ENCODE peak calls at places on chromosome 11, in seven cellular contexts. One of them, this sample, is unnamed.
A peak's percentile ranks its signal among the peaks of the same experiment; 100 is the strongest.

GRCh38 chr11:67373916-67374570 is 645 bp upstream of the CLCF1 start:
- DNase-seq in activated T-cell treated with anti-CD3 and anti-CD28 coated beads for 1 hour: peak; percentile 34
- DNase-seq in left cardiac atrium: peak; percentile 87
- DNase-seq in body of pancreas: peak; percentile 91
- DNase-seq in left ventricle myocardium inferior: peak; percentile 53
- DNase-seq in astrocyte of the spinal cord: peak; percentile 96
- DNase-seq in PC-3: peak; percentile 99
- DNase-seq in this sample: peak; percentile 68

GRCh38 chr11:57791321-57792059 is 29.9 kb downstream of the CTNND1 start:
- DNase-seq in activated T-cell treated with anti-CD3 and anti-CD28 coated beads for 1 hour: no peak
- DNase-seq in left cardiac atrium: no peak
- DNase-seq in body of pancreas: no peak
- DNase-seq in left ventricle myocardium inferior: no peak
- DNase-seq in astrocyte of the spinal cord: no peak
- DNase-seq in PC-3: no peak
- DNase-seq in this sample: no peak

GRCh38 chr11:78420796-78421209 is 3.2 kb upstream of the GAB2 start:
- DNase-seq in activated T-cell treated with anti-CD3 and anti-CD28 coated beads for 1 hour: no peak
- DNase-seq in left cardiac atrium: peak; percentile 81
- DNase-seq in body of pancreas: peak; percentile 70
- DNase-seq in left ventricle myocardium inferior: peak; percentile 52
- DNase-seq in astrocyte of the spinal cord: peak; percentile 48
- DNase-seq in PC-3: no peak
- DNase-seq in this sample: peak; percentile 62

GRCh38 chr11:67262731-67263675 is 3.3 kb upstream of the GRK2 start:
- DNase-seq in activated T-cell treated with anti-CD3 and anti-CD28 coated beads for 1 hour: peak; percentile 62
- DNase-seq in left cardiac atrium: peak; percentile 84
- DNase-seq in body of pancreas: peak; percentile 88
- DNase-seq in left ventricle myocardium inferior: peak; percentile 83
- DNase-seq in astrocyte of the spinal cord: peak; percentile 68
- DNase-seq in PC-3: peak; percentile 92
- DNase-seq in this sample: peak; percentile 87

GRCh38 chr11:11731311-11732083 is 109.7 kb upstream of the GALNT18 start:
- DNase-seq in activated T-cell treated with anti-CD3 and anti-CD28 coated beads for 1 hour: no peak
- DNase-seq in left cardiac atrium: peak; percentile 22
- DNase-seq in body of pancreas: no peak
- DNase-seq in left ventricle myocardium inferior: no peak
- DNase-seq in astrocyte of the spinal cord: peak; percentile 55
- DNase-seq in PC-3: peak; percentile 65
- DNase-seq in this sample: no peak

GRCh38 chr11:84019576-84020194 is 733.5 kb upstream of the CCDC90B start:
- DNase-seq in activated T-cell treated with anti-CD3 and anti-CD28 coated beads for 1 hour: no peak
- DNase-seq in left cardiac atrium: no peak
- DNase-seq in body of pancreas: no peak
- DNase-seq in left ventricle myocardium inferior: no peak
- DNase-seq in astrocyte of the spinal cord: peak; percentile 74
- DNase-seq in PC-3: peak; percentile 10
- DNase-seq in this sample: no peak

GRCh38 chr11:1541474-1542204 is 30.4 kb downstream of the DUSP8 start:
- DNase-seq in activated T-cell treated with anti-CD3 and anti-CD28 coated beads for 1 hour: no peak
- DNase-seq in left cardiac atrium: no peak
- DNase-seq in body of pancreas: no peak
- DNase-seq in left ventricle myocardium inferior: no peak
- DNase-seq in astrocyte of the spinal cord: no peak
- DNase-seq in PC-3: no peak
- DNase-seq in this sample: no peak

GRCh38 chr11:12174145-12175143 is 64.1 kb downstream of the MICAL2 start:
- DNase-seq in activated T-cell treated with anti-CD3 and anti-CD28 coated beads for 1 hour: no peak
- DNase-seq in left cardiac atrium: no peak
- DNase-seq in body of pancreas: no peak
- DNase-seq in left ventricle myocardium inferior: no peak
- DNase-seq in astrocyte of the spinal cord: peak; percentile 71
- DNase-seq in PC-3: peak; percentile 66
- DNase-seq in this sample: no peak

GRCh38 chr11:2599561-2600189 is 100.1 kb downstream of the KCNQ1OT1 start:
- DNase-seq in activated T-cell treated with anti-CD3 and anti-CD28 coated beads for 1 hour: no peak
- DNase-seq in left cardiac atrium: peak; percentile 18
- DNase-seq in body of pancreas: peak; percentile 23
- DNase-seq in left ventricle myocardium inferior: no peak
- DNase-seq in astrocyte of the spinal cord: no peak
- DNase-seq in PC-3: peak; percentile 17
- DNase-seq in this sample: no peak

GRCh38 chr11:88384004-88384677 is 46.6 kb upstream of the CTSC start:
- DNase-seq in activated T-cell treated with anti-CD3 and anti-CD28 coated beads for 1 hour: no peak
- DNase-seq in left cardiac atrium: no peak
- DNase-seq in body of pancreas: no peak
- DNase-seq in left ventricle myocardium inferior: no peak
- DNase-seq in astrocyte of the spinal cord: peak; percentile 69
- DNase-seq in PC-3: peak; percentile 79
- DNase-seq in this sample: no peak

GRCh38 chr11:76628408-76628947 is 42.1 kb downstream of the LRRC32 start:
- DNase-seq in activated T-cell treated with anti-CD3 and anti-CD28 coated beads for 1 hour: no peak
- DNase-seq in left cardiac atrium: no peak
- DNase-seq in body of pancreas: no peak
- DNase-seq in left ventricle myocardium inferior: no peak
- DNase-seq in astrocyte of the spinal cord: no peak
- DNase-seq in PC-3: no peak
- DNase-seq in this sample: no peak

GRCh38 chr11:117823294-117823940 is 1.1 kb downstream of the FXYD2 start:
- DNase-seq in activated T-cell treated with anti-CD3 and anti-CD28 coated beads for 1 hour: no peak
- DNase-seq in left cardiac atrium: peak; percentile 36
- DNase-seq in body of pancreas: peak; percentile 30
- DNase-seq in left ventricle myocardium inferior: no peak
- DNase-seq in astrocyte of the spinal cord: no peak
- DNase-seq in PC-3: no peak
- DNase-seq in this sample: peak; percentile 64

GRCh38 chr11:34342008-34342533 is 15.7 kb downstream of the ABTB2 start:
- DNase-seq in activated T-cell treated with anti-CD3 and anti-CD28 coated beads for 1 hour: no peak
- DNase-seq in left cardiac atrium: no peak
- DNase-seq in body of pancreas: no peak
- DNase-seq in left ventricle myocardium inferior: peak; percentile 24
- DNase-seq in astrocyte of the spinal cord: peak; percentile 59
- DNase-seq in PC-3: no peak
- DNase-seq in this sample: peak; percentile 50

GRCh38 chr11:73308003-73308962 is at the start of gene ARHGEF17:
- DNase-seq in activated T-cell treated with anti-CD3 and anti-CD28 coated beads for 1 hour: peak; percentile 17
- DNase-seq in left cardiac atrium: peak; percentile 80
- DNase-seq in body of pancreas: peak; percentile 69
- DNase-seq in left ventricle myocardium inferior: peak; percentile 78
- DNase-seq in astrocyte of the spinal cord: peak; percentile 88
- DNase-seq in PC-3: peak; percentile 69
- DNase-seq in this sample: peak; percentile 86

GRCh38 chr11:78398715-78399114 is 18.9 kb downstream of the GAB2 start:
- DNase-seq in activated T-cell treated with anti-CD3 and anti-CD28 coated beads for 1 hour: no peak
- DNase-seq in left cardiac atrium: no peak
- DNase-seq in body of pancreas: no peak
- DNase-seq in left ventricle myocardium inferior: no peak
- DNase-seq in astrocyte of the spinal cord: no peak
- DNase-seq in PC-3: no peak
- DNase-seq in this sample: no peak

GRCh38 chr11:17985517-17985916 is 27.3 kb downstream of the SERGEF start:
- DNase-seq in activated T-cell treated with anti-CD3 and anti-CD28 coated beads for 1 hour: no peak
- DNase-seq in left cardiac atrium: no peak
- DNase-seq in body of pancreas: peak; percentile 62
- DNase-seq in left ventricle myocardium inferior: no peak
- DNase-seq in astrocyte of the spinal cord: peak; percentile 59
- DNase-seq in PC-3: peak; percentile 92
- DNase-seq in this sample: no peak

GRCh38 chr11:293852-294661 is 5.1 kb downstream of the PGGHG start:
- DNase-seq in activated T-cell treated with anti-CD3 and anti-CD28 coated beads for 1 hour: no peak
- DNase-seq in left cardiac atrium: peak; percentile 20
- DNase-seq in body of pancreas: no peak
- DNase-seq in left ventricle myocardium inferior: peak; percentile 14
- DNase-seq in astrocyte of the spinal cord: no peak
- DNase-seq in PC-3: no peak
- DNase-seq in this sample: peak; percentile 26

GRCh38 chr11:45133871-45134270 is 12.6 kb upstream of the PRDM11 start:
- DNase-seq in activated T-cell treated with anti-CD3 and anti-CD28 coated beads for 1 hour: no peak
- DNase-seq in left cardiac atrium: no peak
- DNase-seq in body of pancreas: no peak
- DNase-seq in left ventricle myocardium inferior: no peak
- DNase-seq in astrocyte of the spinal cord: no peak
- DNase-seq in PC-3: no peak
- DNase-seq in this sample: no peak

GRCh38 chr11:44024977-44025376 is 22.8 kb upstream of the ACCSL start:
- DNase-seq in activated T-cell treated with anti-CD3 and anti-CD28 coated beads for 1 hour: no peak
- DNase-seq in left cardiac atrium: no peak
- DNase-seq in body of pancreas: no peak
- DNase-seq in left ventricle myocardium inferior: no peak
- DNase-seq in astrocyte of the spinal cord: no peak
- DNase-seq in PC-3: no peak
- DNase-seq in this sample: no peak

This sample was measured in left ventricle myocardium superior.